ENCODE peak calls at places on chromosomes 4 and X, in six cellular contexts. C is testis; O is T-helper 2 cell; Y is activated CD4-positive, alpha-beta T cell treated with anti-CD3 and anti-CD28 coated beads, Interleukin-2, amount 50 U/mL, for 48 hours; N is MG63; Q is cardiac fibroblast. H is an unnamed sample.

GRCh38 chr4:113294910-113295309 is 245.5 kb downstream of the ANK2 start:
- DNase-seq in N (no peak), Q (no peak), C (no peak), O (no peak), Y (no peak), H (no peak)

GRCh38 chr4:59676389-59676788 is 1523.7 kb upstream of the ADGRL3 start:
- DNase-seq in Y (no peak), Q (no peak), N (no peak), O (no peak), C (no peak), H (no peak)

GRCh38 chr4:175440776-175441175 is 371.3 kb downstream of the GPM6A start:
- DNase-seq in Y (no peak), O (no peak), C (no peak), Q (no peak), N (no peak), H (no peak)

GRCh38 chr4:24471623-24472510 is 112.5 kb downstream of the DHX15 start:
- DNase-seq in C (peak), O (no peak), Q (peak), N (no peak), Y (peak), H (peak)

GRCh38 chr4:186761281-186761897 is 37.7 kb upstream of the FAT1 start:
- DNase-seq in Y (no peak), N (peak), O (no peak), Q (no peak), C (no peak), H (peak)

GRCh38 chr4:152709675-152710438 is 30.1 kb upstream of the TMEM154 start:
- DNase-seq in Y (no peak), C (no peak), O (no peak), N (no peak), Q (peak), H (no peak)

GRCh38 chr4:7698586-7698985 is 241.1 kb downstream of the AFAP1 start:
- DNase-seq in Q (peak), Y (no peak), C (no peak), O (no peak), N (no peak), H (no peak)

GRCh38 chrX:54891573-54891972 is 29.1 kb upstream of the TRO start:
- DNase-seq in O (no peak), Q (peak), N (peak), Y (peak), C (peak), H (peak)

GRCh38 chrX:79564362-79564761 is 197.2 kb upstream of the ITM2A start:
- DNase-seq in C (no peak), Q (no peak), N (no peak), O (no peak), Y (no peak), H (no peak)

GRCh38 chr4:77917075-77917474 is 54.4 kb downstream of the MRPL1 start:
- DNase-seq in Q (no peak), Y (no peak), O (no peak), C (no peak), N (no peak), H (no peak)

GRCh38 chr4:156390599-156391296 is 437.1 kb upstream of the CTSO start:
- DNase-seq in O (no peak), N (peak), Y (no peak), C (no peak), Q (peak), H (no peak)

GRCh38 chrX:38375888-38376287 is 23.5 kb downstream of the OTC start:
- DNase-seq in O (no peak), N (no peak), C (no peak), Q (peak), Y (no peak), H (no peak)

GRCh38 chr4:177308842-177309524 is 691 bp upstream of the NEIL3 start:
- DNase-seq in C (no peak), Q (no peak), Y (no peak), O (no peak), N (no peak), H (no peak)

GRCh38 chr4:107740950-107741701 is 21.1 kb upstream of the PAPSS1 start:
- DNase-seq in Y (no peak), Q (peak), C (peak), N (no peak), O (no peak), H (peak)

GRCh38 chr4:156805696-156806095 is 165.9 kb downstream of the PDGFC start:
- DNase-seq in Y (no peak), C (no peak), O (no peak), N (no peak), Q (no peak), H (no peak)

GRCh38 chrX:6225307-6226052 is 3.2 kb downstream of the NLGN4X start:
- DNase-seq in O (no peak), Q (no peak), C (no peak), Y (no peak), N (no peak), H (no peak)

GRCh38 chr4:6987566-6987920 is 55.6 kb upstream of the TADA2B start:
- DNase-seq in N (no peak), C (no peak), Q (peak), Y (no peak), O (no peak), H (no peak)

GRCh38 chrX:47191806-47192401 is 1.7 kb upstream of the UBA1 start:
- DNase-seq in Q (no peak), N (no peak), Y (no peak), O (no peak), C (no peak), H (no peak)

GRCh38 chrX:11787564-11787963 is 29.5 kb downstream of the MSL3 start:
- DNase-seq in Q (peak), N (no peak), C (peak), O (peak), Y (peak), H (peak)

GRCh38 chrX:132023117-132023895 is at the start of gene STK26:
- DNase-seq in O (peak), N (peak), Q (peak), Y (peak), C (peak), H (peak)

GRCh38 chr4:8188743-8189550 is 10.1 kb upstream of the SH3TC1 start:
- DNase-seq in Y (no peak), C (no peak), N (peak), O (no peak), Q (no peak), H (peak)

GRCh38 chrX:106300239-106300638 is 132.1 kb downstream of the PWWP3B start:
- DNase-seq in O (no peak), C (no peak), Y (no peak), Q (peak), N (no peak), H (no peak)